ENCODE peak calls at places on chromosomes 3 and 15, in nine cellular contexts. T is fibroblast of pulmonary artery, W is colonic mucosa, F is trophoblast cell, R is GM23248, U is IMR-90, C is astrocyte of the spinal cord, Y is transverse colon, Q is tibial nerve. H is an unnamed sample.

GRCh38 chr15:38944551-38944950 is 379.9 kb upstream of the RASGRP1 start:
- DNase-seq in T (no peak), W (no peak), F (no peak), R (no peak), U (no peak), C (no peak), Y (no peak), Q (no peak), H (no peak)

GRCh38 chr15:70018646-70019600 is 78.8 kb downstream of the TLE3 start:
- DNase-seq in T (no peak), W (no peak), F (no peak), R (no peak), U (no peak), C (no peak), Y (peak), Q (no peak), H (peak)

GRCh38 chr15:58738051-58738707 is 11.3 kb downstream of the ADAM10 start:
- DNase-seq in T (peak), W (no peak), F (no peak), R (peak), U (peak), C (peak), Y (no peak), Q (no peak), H (no peak)

GRCh38 chr15:57017024-57017423 is 98.6 kb downstream of the TCF12 start:
- DNase-seq in T (peak), W (no peak), F (no peak), R (peak), U (peak), C (no peak), Y (no peak), Q (no peak), H (peak)

GRCh38 chr3:63538912-63539311 is 113.6 kb upstream of the SNTN start:
- DNase-seq in T (no peak), W (no peak), F (no peak), R (no peak), U (no peak), C (no peak), Y (no peak), Q (no peak), H (no peak)

GRCh38 chr3:170307998-170308398 is 49.5 kb upstream of the SKIL start:
- DNase-seq in T (peak), W (no peak), F (peak), R (peak), U (peak), C (peak), Y (no peak), Q (no peak), H (no peak)

GRCh38 chr3:63395960-63396359 is 117.9 kb downstream of the SYNPR start:
- DNase-seq in T (no peak), W (no peak), F (no peak), R (no peak), U (no peak), C (peak), Y (no peak), Q (no peak), H (no peak)

GRCh38 chr3:184687363-184688049 is 24.4 kb downstream of the MAGEF1 start:
- DNase-seq in T (no peak), W (peak), F (no peak), R (no peak), U (no peak), C (no peak), Y (no peak), Q (no peak), H (no peak)

GRCh38 chr3:184740509-184741258 is 28.8 kb upstream of the MAGEF1 start:
- DNase-seq in T (peak), W (no peak), F (no peak), R (peak), U (peak), C (peak), Y (no peak), Q (no peak), H (no peak)

GRCh38 chr3:52091566-52092290 is 35.4 kb upstream of the DUSP7 start:
- DNase-seq in T (no peak), W (no peak), F (no peak), R (peak), U (peak), C (peak), Y (no peak), Q (no peak), H (no peak)

GRCh38 chr15:86267892-86268291 is 188.2 kb downstream of the AGBL1 start:
- DNase-seq in T (no peak), W (no peak), F (no peak), R (no peak), U (no peak), C (no peak), Y (no peak), Q (no peak), H (no peak)

GRCh38 chr3:169836058-169836941 is 23.6 kb upstream of the LRRC34 start:
- DNase-seq in T (peak), W (no peak), F (no peak), R (peak), U (peak), C (no peak), Y (no peak), Q (no peak), H (peak)

GRCh38 chr3:15438988-15439387 is 11.6 kb downstream of the EAF1 start:
- DNase-seq in T (peak), W (no peak), F (no peak), R (peak), U (peak), C (no peak), Y (no peak), Q (no peak), H (no peak)

GRCh38 chr15:65055201-65055870 is 10.1 kb downstream of the SLC51B start:
- DNase-seq in T (no peak), W (peak), F (no peak), R (peak), U (peak), C (peak), Y (peak), Q (no peak), H (no peak)

GRCh38 chr15:44029940-44030568 is 165.0 kb downstream of the FRMD5 start:
- DNase-seq in T (peak), W (no peak), F (no peak), R (peak), U (peak), C (no peak), Y (no peak), Q (no peak), H (no peak)

GRCh38 chr3:135239485-135239884 is 444.4 kb downstream of the EPHB1 start:
- DNase-seq in T (no peak), W (no peak), F (no peak), R (peak), U (no peak), C (no peak), Y (no peak), Q (no peak), H (no peak)

GRCh38 chr3:30538787-30539186 is 67.6 kb upstream of the TGFBR2 start:
- DNase-seq in T (peak), W (no peak), F (peak), R (peak), U (peak), C (peak), Y (no peak), Q (no peak), H (no peak)

GRCh38 chr3:73110530-73110929 is 49.1 kb downstream of the EBLN2 start:
- DNase-seq in T (no peak), W (no peak), F (no peak), R (no peak), U (no peak), C (no peak), Y (no peak), Q (no peak), H (no peak)

GRCh38 chr3:61926913-61927312 is 365.5 kb downstream of the PTPRG start:
- DNase-seq in T (peak), W (no peak), F (no peak), R (peak), U (peak), C (no peak), Y (no peak), Q (no peak), H (no peak)

GRCh38 chr3:10511809-10512494 is 6.6 kb upstream of the ATP2B2 start:
- DNase-seq in T (peak), W (no peak), F (no peak), R (peak), U (peak), C (peak), Y (no peak), Q (no peak), H (no peak)

GRCh38 chr3:197482001-197482400 is 73.8 kb downstream of the BDH1 start:
- DNase-seq in T (peak), W (no peak), F (no peak), R (peak), U (peak), C (peak), Y (no peak), Q (no peak), H (no peak)

GRCh38 chr3:16127257-16127656 is 47.2 kb upstream of the GALNT15 start:
- DNase-seq in T (no peak), W (no peak), F (no peak), R (peak), U (no peak), C (no peak), Y (no peak), Q (no peak), H (no peak)

GRCh38 chr3:114899186-114899931 is 247.7 kb downstream of the ZBTB20 start:
- DNase-seq in T (no peak), W (peak), F (peak), R (no peak), U (no peak), C (peak), Y (peak), Q (no peak), H (no peak)

GRCh38 chr15:59157398-59157797 is 49.2 kb upstream of the LDHAL6B start:
- DNase-seq in T (no peak), W (no peak), F (no peak), R (no peak), U (no peak), C (no peak), Y (no peak), Q (no peak), H (no peak)

GRCh38 chr3:128590948-128591347 is 59.7 kb downstream of the RPN1 start:
- DNase-seq in T (no peak), W (no peak), F (no peak), R (no peak), U (no peak), C (no peak), Y (no peak), Q (no peak), H (no peak)

GRCh38 chr15:63027646-63028045 is 14.9 kb upstream of the TPM1 start:
- DNase-seq in T (no peak), W (no peak), F (no peak), R (no peak), U (no peak), C (no peak), Y (no peak), Q (no peak), H (no peak)

GRCh38 chr3:27666277-27666676 is 55.8 kb downstream of the EOMES start:
- DNase-seq in T (no peak), W (no peak), F (no peak), R (no peak), U (no peak), C (no peak), Y (no peak), Q (no peak), H (peak)

GRCh38 chr3:36700537-36701248 is 63.7 kb downstream of the DCLK3 start:
- DNase-seq in T (peak), W (peak), F (peak), R (peak), U (peak), C (peak), Y (no peak), Q (peak), H (peak)

GRCh38 chr15:29102911-29103824 is 166.5 kb downstream of the NSMCE3 start:
- DNase-seq in T (no peak), W (no peak), F (no peak), R (peak), U (no peak), C (no peak), Y (no peak), Q (no peak), H (no peak)
- H3K4me3 ChIP-seq in T (peak), W (no peak), F (peak), R (peak), U (no peak), C (peak), Y (peak), Q (peak), H (no peak)

DNA sequence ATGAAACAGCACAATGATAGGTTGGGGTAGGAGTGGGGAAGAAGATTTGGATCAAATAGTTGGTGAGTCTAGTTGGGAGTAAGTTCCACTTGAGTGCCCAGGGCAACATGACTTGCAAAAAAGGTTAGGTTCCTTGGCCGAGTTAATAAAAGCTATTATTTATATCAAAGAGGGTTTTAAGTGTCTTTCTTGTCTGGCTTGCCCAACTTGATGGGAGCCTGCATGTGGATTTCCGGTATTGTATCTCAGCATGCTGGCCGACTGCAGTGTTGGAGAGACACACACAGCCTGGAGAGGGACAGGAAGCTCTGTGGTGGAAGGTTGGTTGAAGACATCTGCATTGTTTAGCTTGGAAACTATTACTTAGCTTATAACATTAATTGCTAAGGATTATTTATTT is 449.5 kb upstream of the TBL1XR1 start:
- DNase-seq in T (no peak), W (no peak), F (no peak), R (no peak), U (no peak), C (no peak), Y (peak), Q (no peak), H (peak)
- H3K4me3 ChIP-seq in T (no peak), W (no peak), F (no peak), R (no peak), U (no peak), C (no peak), Y (no peak), Q (no peak), H (no peak)

DNA sequence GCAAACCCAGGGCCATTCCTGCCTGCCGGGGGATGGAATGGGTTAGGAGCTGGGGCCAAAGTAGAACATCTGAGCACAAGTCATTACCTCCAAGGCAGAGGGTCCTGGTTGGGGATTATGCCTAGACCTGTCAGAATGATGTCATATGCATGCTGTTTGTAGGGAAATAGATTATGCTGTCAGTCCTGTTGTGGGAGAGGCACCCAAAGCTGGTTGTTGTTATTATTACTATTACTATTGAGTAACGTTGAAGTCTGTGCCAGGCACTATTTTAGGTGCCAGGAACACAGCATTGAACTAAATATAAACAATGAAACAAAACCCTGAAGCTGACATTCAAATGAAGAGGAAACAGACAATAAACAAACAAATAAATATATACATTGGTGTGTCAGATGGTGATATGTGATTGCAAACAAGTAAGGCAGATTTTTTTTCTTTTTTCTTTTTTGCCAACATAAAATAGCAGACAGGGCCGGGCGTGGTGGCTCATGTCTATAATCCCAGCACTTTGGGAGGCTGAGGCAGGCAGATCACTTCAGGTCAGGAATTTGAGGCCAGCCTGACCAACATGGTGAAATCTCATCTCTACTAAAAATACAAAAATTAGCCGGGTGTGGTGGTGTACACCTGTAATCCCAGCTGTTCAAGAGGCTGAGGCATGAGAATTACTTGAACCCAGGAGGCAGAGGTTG is 2.0 kb downstream of the P4HTM start:
- DNase-seq in T (no peak), W (no peak), F (no peak), R (peak), U (no peak), C (no peak), Y (no peak), Q (no peak), H (no peak)
- H3K4me3 ChIP-seq in T (peak), W (no peak), F (no peak), R (peak), U (no peak), C (no peak), Y (no peak), Q (no peak), H (peak)

DNA sequence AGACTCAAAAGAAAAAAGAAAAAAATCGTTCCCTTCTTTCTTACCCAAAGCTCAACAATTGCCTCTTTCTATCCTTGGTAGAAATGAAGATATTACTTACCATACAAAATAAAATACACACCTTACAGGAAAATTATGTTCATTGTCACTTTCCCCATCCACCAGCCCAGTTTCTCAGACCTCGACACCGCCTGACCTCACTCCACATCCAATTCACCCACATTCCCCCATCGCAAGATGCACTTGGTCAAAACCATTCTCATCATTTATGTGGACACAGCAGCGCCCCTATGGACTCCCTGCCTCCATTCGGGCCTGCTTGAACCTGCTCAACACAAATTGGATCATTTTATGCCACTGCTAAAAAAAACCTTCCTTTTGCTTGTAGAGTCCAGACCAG is 7.0 kb downstream of the ANPEP start:
- DNase-seq in T (no peak), W (no peak), F (no peak), R (no peak), U (no peak), C (no peak), Y (no peak), Q (no peak), H (no peak)
- H3K4me3 ChIP-seq in T (no peak), W (no peak), F (no peak), R (no peak), U (no peak), C (no peak), Y (no peak), Q (no peak), H (no peak)

DNA sequence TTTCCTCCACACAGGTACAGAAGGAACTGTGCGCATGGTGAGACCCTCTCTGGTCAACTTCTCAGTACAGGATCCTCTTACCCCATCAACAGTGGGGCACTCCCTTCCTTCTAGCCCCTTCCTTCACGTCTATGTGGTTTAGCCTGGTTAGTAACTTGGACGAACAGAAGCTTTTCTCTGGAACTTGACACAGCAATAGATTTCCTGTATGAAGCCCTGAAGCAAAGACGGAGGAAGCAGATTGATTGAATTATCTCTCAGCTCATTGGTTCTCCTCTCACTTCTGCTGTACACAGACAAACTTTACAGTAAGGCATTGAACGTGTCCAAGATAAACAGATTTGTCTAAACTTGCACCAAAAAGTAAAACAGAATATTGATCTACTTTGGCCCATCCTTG is at the start of gene CD200R1:
- DNase-seq in T (no peak), W (no peak), F (no peak), R (no peak), U (no peak), C (no peak), Y (no peak), Q (no peak), H (no peak)
- H3K4me3 ChIP-seq in T (no peak), W (peak), F (no peak), R (no peak), U (no peak), C (no peak), Y (no peak), Q (peak), H (peak)

DNA sequence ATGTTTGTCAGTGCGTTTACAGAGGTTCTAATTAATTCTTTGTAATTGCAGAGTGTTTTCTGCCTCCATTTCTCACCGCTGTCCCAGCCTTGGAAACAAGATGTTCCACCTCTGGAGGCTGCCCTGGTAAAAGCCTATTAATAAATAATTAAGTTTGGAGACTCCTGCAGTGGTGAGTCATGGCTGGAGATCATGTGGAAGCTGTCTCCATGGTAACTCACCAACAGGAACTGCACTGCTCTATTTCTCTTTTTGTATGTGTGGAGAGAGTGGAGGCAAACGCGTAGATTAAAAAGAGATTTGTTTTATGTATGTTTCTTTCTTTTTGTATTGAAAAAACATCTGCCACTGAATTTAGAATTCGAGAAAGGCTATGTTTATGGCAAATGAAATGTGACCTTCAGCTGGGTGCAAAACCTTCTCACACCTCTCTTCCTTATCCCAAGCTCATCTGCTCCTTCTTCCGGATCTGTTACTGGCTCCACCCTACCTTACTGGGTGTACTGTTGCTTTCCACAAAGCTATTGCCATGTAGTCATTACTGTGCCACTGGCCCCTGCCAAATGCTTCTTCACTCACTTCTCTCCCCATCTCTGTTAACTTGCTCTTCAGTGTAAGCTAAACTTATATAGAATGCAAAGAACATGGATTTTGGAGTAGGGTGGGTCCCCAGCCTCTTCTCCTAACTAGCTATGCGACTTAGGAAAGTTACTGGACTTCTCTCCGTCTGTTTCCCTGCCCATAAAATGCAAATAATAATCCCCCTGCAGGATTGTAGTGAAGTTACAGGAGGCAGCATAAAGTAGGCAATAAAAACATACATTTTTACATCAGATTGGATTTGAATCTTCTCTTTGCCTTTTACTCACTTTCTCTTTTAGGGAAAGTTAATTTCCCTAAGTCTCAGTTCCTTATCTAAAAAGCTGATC is 778.5 kb downstream of the NTRK3 start:
- DNase-seq in T (peak), W (no peak), F (no peak), R (peak), U (peak), C (peak), Y (no peak), Q (peak), H (no peak)
- H3K4me3 ChIP-seq in T (no peak), W (no peak), F (no peak), R (no peak), U (no peak), C (peak), Y (no peak), Q (no peak), H (no peak)

DNA sequence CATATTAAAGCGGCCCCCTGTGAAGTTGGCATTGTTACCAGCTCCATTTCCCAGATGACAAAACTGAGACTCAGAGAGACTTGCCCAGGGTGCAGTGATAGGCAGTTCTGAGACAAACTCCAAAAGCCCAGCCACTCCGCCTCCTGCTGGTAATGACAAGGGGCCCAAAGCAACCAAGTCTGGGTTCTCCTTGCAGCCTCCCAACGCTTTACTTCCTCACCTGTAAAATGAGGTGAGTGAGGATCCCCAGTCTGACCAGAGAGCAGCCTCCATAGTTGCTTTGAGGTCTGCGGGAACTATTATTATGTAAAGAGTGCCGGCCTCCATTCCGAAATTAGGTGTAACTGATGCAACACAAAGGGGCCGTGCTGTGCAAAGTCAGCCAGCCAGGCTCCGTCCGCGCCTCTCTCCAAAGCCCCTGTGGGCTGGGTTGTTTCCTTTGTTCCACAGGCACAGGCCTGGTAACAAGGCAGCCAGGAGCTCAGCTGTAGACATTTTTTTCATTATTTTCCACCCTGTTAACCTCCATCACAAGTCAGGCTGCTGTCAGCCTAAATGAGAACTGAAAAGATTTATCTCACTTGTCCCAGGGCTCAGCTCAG is 139.1 kb upstream of the RAD18 start:
- DNase-seq in T (no peak), W (no peak), F (no peak), R (no peak), U (no peak), C (no peak), Y (no peak), Q (no peak), H (no peak)
- H3K4me3 ChIP-seq in T (no peak), W (no peak), F (no peak), R (no peak), U (no peak), C (no peak), Y (no peak), Q (no peak), H (no peak)